ENCODE peak calls at places on chromosomes 4 and X, in seven cellular contexts. One of them, this sample, is unnamed.

GRCh38 chr4:187908731-187909130 is 86.8 kb upstream of the ZFP42 start:
- DNase-seq in effector memory CD8-positive, alpha-beta T cell: no peak
- DNase-seq in Ammon's horn: no peak
- DNase-seq in T-helper 22 cell: no peak
- DNase-seq in left lung: no peak
- DNase-seq in H7: no peak
- DNase-seq in stimulated activated CD4-positive, alpha-beta T cell treated with anti-CD3 and anti-CD28 coated beads, Interleukin-15, amount 100 ng/mL, for 24 hours: no peak
- DNase-seq in this sample: no peak

GRCh38 chr4:131091896-131092295 is 1995.9 kb downstream of the C4orf33 start:
- DNase-seq in left lung: no peak
- DNase-seq in H7: no peak
- DNase-seq in stimulated activated CD4-positive, alpha-beta T cell treated with anti-CD3 and anti-CD28 coated beads, Interleukin-15, amount 100 ng/mL, for 24 hours: no peak
- DNase-seq in T-helper 22 cell: no peak
- DNase-seq in effector memory CD8-positive, alpha-beta T cell: no peak
- DNase-seq in Ammon's horn: peak
- DNase-seq in this sample: no peak

GRCh38 chrX:3962511-3963350 is 249.3 kb upstream of the PRKX start:
- DNase-seq in left lung: no peak
- DNase-seq in T-helper 22 cell: no peak
- DNase-seq in stimulated activated CD4-positive, alpha-beta T cell treated with anti-CD3 and anti-CD28 coated beads, Interleukin-15, amount 100 ng/mL, for 24 hours: no peak
- DNase-seq in H7: peak
- DNase-seq in Ammon's horn: peak
- DNase-seq in effector memory CD8-positive, alpha-beta T cell: no peak
- DNase-seq in this sample: no peak

GRCh38 chrX:132909643-132910042 is 48.8 kb downstream of the HS6ST2 start:
- DNase-seq in Ammon's horn: no peak
- DNase-seq in H7: no peak
- DNase-seq in left lung: no peak
- DNase-seq in T-helper 22 cell: no peak
- DNase-seq in stimulated activated CD4-positive, alpha-beta T cell treated with anti-CD3 and anti-CD28 coated beads, Interleukin-15, amount 100 ng/mL, for 24 hours: no peak
- DNase-seq in effector memory CD8-positive, alpha-beta T cell: no peak
- DNase-seq in this sample: no peak

GRCh38 chr4:3672465-3672831 is 93.7 kb upstream of the ADRA2C start:
- DNase-seq in left lung: no peak
- DNase-seq in Ammon's horn: no peak
- DNase-seq in H7: no peak
- DNase-seq in effector memory CD8-positive, alpha-beta T cell: no peak
- DNase-seq in T-helper 22 cell: no peak
- DNase-seq in stimulated activated CD4-positive, alpha-beta T cell treated with anti-CD3 and anti-CD28 coated beads, Interleukin-15, amount 100 ng/mL, for 24 hours: no peak
- DNase-seq in this sample: peak

GRCh38 chr4:1246111-1246881 is 2.6 kb downstream of the CTBP1 start:
- DNase-seq in Ammon's horn: peak
- DNase-seq in T-helper 22 cell: no peak
- DNase-seq in H7: peak
- DNase-seq in stimulated activated CD4-positive, alpha-beta T cell treated with anti-CD3 and anti-CD28 coated beads, Interleukin-15, amount 100 ng/mL, for 24 hours: peak
- DNase-seq in effector memory CD8-positive, alpha-beta T cell: no peak
- DNase-seq in left lung: peak
- DNase-seq in this sample: peak

GRCh38 chr4:26022346-26022891 is 108.4 kb downstream of the SMIM20 start:
- DNase-seq in effector memory CD8-positive, alpha-beta T cell: no peak
- DNase-seq in H7: no peak
- DNase-seq in Ammon's horn: no peak
- DNase-seq in stimulated activated CD4-positive, alpha-beta T cell treated with anti-CD3 and anti-CD28 coated beads, Interleukin-15, amount 100 ng/mL, for 24 hours: no peak
- DNase-seq in left lung: peak
- DNase-seq in T-helper 22 cell: no peak
- DNase-seq in this sample: no peak

GRCh38 chr4:99938243-99938753 is 8.1 kb downstream of the DNAJB14 start:
- DNase-seq in T-helper 22 cell: no peak
- DNase-seq in effector memory CD8-positive, alpha-beta T cell: no peak
- DNase-seq in stimulated activated CD4-positive, alpha-beta T cell treated with anti-CD3 and anti-CD28 coated beads, Interleukin-15, amount 100 ng/mL, for 24 hours: no peak
- DNase-seq in Ammon's horn: no peak
- DNase-seq in H7: no peak
- DNase-seq in left lung: no peak
- DNase-seq in this sample: no peak

GRCh38 chr4:41133619-41134018 is 80.7 kb downstream of the APBB2 start:
- DNase-seq in T-helper 22 cell: no peak
- DNase-seq in effector memory CD8-positive, alpha-beta T cell: no peak
- DNase-seq in Ammon's horn: no peak
- DNase-seq in left lung: no peak
- DNase-seq in stimulated activated CD4-positive, alpha-beta T cell treated with anti-CD3 and anti-CD28 coated beads, Interleukin-15, amount 100 ng/mL, for 24 hours: no peak
- DNase-seq in H7: no peak
- DNase-seq in this sample: no peak

GRCh38 chr4:74117024-74117534 is 18.1 kb upstream of the CXCL2 start:
- DNase-seq in H7: no peak
- DNase-seq in left lung: peak
- DNase-seq in T-helper 22 cell: no peak
- DNase-seq in effector memory CD8-positive, alpha-beta T cell: no peak
- DNase-seq in stimulated activated CD4-positive, alpha-beta T cell treated with anti-CD3 and anti-CD28 coated beads, Interleukin-15, amount 100 ng/mL, for 24 hours: no peak
- DNase-seq in Ammon's horn: peak
- DNase-seq in this sample: peak

GRCh38 chr4:138267835-138268234 is 25.7 kb upstream of the SLC7A11 start:
- DNase-seq in Ammon's horn: no peak
- DNase-seq in T-helper 22 cell: no peak
- DNase-seq in stimulated activated CD4-positive, alpha-beta T cell treated with anti-CD3 and anti-CD28 coated beads, Interleukin-15, amount 100 ng/mL, for 24 hours: no peak
- DNase-seq in H7: no peak
- DNase-seq in effector memory CD8-positive, alpha-beta T cell: no peak
- DNase-seq in left lung: no peak
- DNase-seq in this sample: no peak

GRCh38 chrX:104104676-104105075 is 7.6 kb upstream of the ZCCHC18 start:
- DNase-seq in Ammon's horn: no peak
- DNase-seq in T-helper 22 cell: no peak
- DNase-seq in stimulated activated CD4-positive, alpha-beta T cell treated with anti-CD3 and anti-CD28 coated beads, Interleukin-15, amount 100 ng/mL, for 24 hours: no peak
- DNase-seq in effector memory CD8-positive, alpha-beta T cell: no peak
- DNase-seq in H7: no peak
- DNase-seq in left lung: no peak
- DNase-seq in this sample: no peak

GRCh38 chr4:114028071-114028470 is 48.6 kb upstream of the ARSJ start:
- DNase-seq in effector memory CD8-positive, alpha-beta T cell: no peak
- DNase-seq in T-helper 22 cell: no peak
- DNase-seq in left lung: no peak
- DNase-seq in H7: no peak
- DNase-seq in Ammon's horn: no peak
- DNase-seq in stimulated activated CD4-positive, alpha-beta T cell treated with anti-CD3 and anti-CD28 coated beads, Interleukin-15, amount 100 ng/mL, for 24 hours: no peak
- DNase-seq in this sample: no peak

GRCh38 chrX:130393451-130394074 is 8.1 kb upstream of the GPR119 start:
- DNase-seq in left lung: peak
- DNase-seq in stimulated activated CD4-positive, alpha-beta T cell treated with anti-CD3 and anti-CD28 coated beads, Interleukin-15, amount 100 ng/mL, for 24 hours: no peak
- DNase-seq in T-helper 22 cell: no peak
- DNase-seq in H7: peak
- DNase-seq in Ammon's horn: peak
- DNase-seq in effector memory CD8-positive, alpha-beta T cell: no peak
- DNase-seq in this sample: peak